ENCODE peak calls at places on chromosomes 6 and 20, in six cellular contexts. One of them, this sample, is unnamed. For H3K4me1, the result is how much of the 10 kb centered on the place peaks cover.

GRCh38 chr6:43933111-43933885 is 163.3 kb downstream of the VEGFA start:
- DNase-seq in A549: no peak
- DNase-seq in thoracic aorta: no peak
- DNase-seq in heart left ventricle: no peak
- DNase-seq in heart right ventricle: no peak
- DNase-seq in body of pancreas: peak
- DNase-seq in this sample: no peak

GRCh38 chr6:73752943-73753342 is 56.9 kb downstream of the CD109 start:
- DNase-seq in A549: no peak
- DNase-seq in thoracic aorta: no peak
- DNase-seq in heart left ventricle: no peak
- DNase-seq in heart right ventricle: no peak
- DNase-seq in body of pancreas: no peak
- DNase-seq in this sample: no peak

GRCh38 chr6:158518196-158519127 is 41.4 kb upstream of the TMEM181 start:
- DNase-seq in A549: peak
- DNase-seq in thoracic aorta: no peak
- DNase-seq in heart left ventricle: peak
- DNase-seq in heart right ventricle: peak
- DNase-seq in body of pancreas: peak
- DNase-seq in this sample: no peak

GRCh38 chr6:26196846-26197683 is 109.8 kb downstream of the HFE start:
- DNase-seq in A549: no peak
- DNase-seq in thoracic aorta: no peak
- DNase-seq in heart left ventricle: peak
- DNase-seq in heart right ventricle: peak
- DNase-seq in body of pancreas: peak
- DNase-seq in this sample: peak

GRCh38 chr6:30931959-30932645 is at the start of gene SFTA2:
- DNase-seq in A549: no peak
- DNase-seq in thoracic aorta: no peak
- DNase-seq in heart left ventricle: no peak
- DNase-seq in heart right ventricle: no peak
- DNase-seq in body of pancreas: no peak
- DNase-seq in this sample: no peak

GRCh38 chr20:38787870-38788269 is 17.6 kb upstream of the PPP1R16B start:
- DNase-seq in A549: no peak
- DNase-seq in thoracic aorta: no peak
- DNase-seq in heart left ventricle: no peak
- DNase-seq in heart right ventricle: no peak
- DNase-seq in body of pancreas: no peak
- DNase-seq in this sample: no peak

GRCh38 chr6:52376763-52377162 is 14.8 kb downstream of the PAQR8 start:
- DNase-seq in A549: no peak
- DNase-seq in thoracic aorta: no peak
- DNase-seq in heart left ventricle: no peak
- DNase-seq in heart right ventricle: no peak
- DNase-seq in body of pancreas: no peak
- DNase-seq in this sample: no peak

GRCh38 chr6:37653933-37654565 is 43.6 kb downstream of the MDGA1 start:
- DNase-seq in A549: peak
- DNase-seq in thoracic aorta: no peak
- DNase-seq in heart left ventricle: no peak
- DNase-seq in heart right ventricle: no peak
- DNase-seq in body of pancreas: peak
- DNase-seq in this sample: peak

GRCh38 chr6:2918936-2919335 is 15.8 kb upstream of the SERPINB9 start:
- DNase-seq in A549: no peak
- DNase-seq in thoracic aorta: no peak
- DNase-seq in heart left ventricle: no peak
- DNase-seq in heart right ventricle: no peak
- DNase-seq in body of pancreas: no peak
- DNase-seq in this sample: no peak

GRCh38 chr6:160462551-160463109 is 114.5 kb downstream of the SLC22A3 start:
- DNase-seq in A549: no peak
- DNase-seq in thoracic aorta: no peak
- DNase-seq in heart left ventricle: no peak
- DNase-seq in heart right ventricle: no peak
- DNase-seq in body of pancreas: no peak
- DNase-seq in this sample: no peak

GRCh38 chr6:154099211-154099610 is 60.2 kb downstream of the OPRM1 start:
- DNase-seq in A549: no peak
- DNase-seq in thoracic aorta: no peak
- DNase-seq in heart left ventricle: no peak
- DNase-seq in heart right ventricle: no peak
- DNase-seq in body of pancreas: no peak
- DNase-seq in this sample: no peak

GRCh38 chr6:111730835-111731234 is 125.2 kb upstream of the TRAF3IP2 start:
- DNase-seq in A549: no peak
- DNase-seq in thoracic aorta: no peak
- DNase-seq in heart left ventricle: peak
- DNase-seq in heart right ventricle: peak
- DNase-seq in body of pancreas: peak
- DNase-seq in this sample: no peak

GRCh38 chr6:111605100-111605748 is 454 bp downstream of the TRAF3IP2 start:
- DNase-seq in A549: peak
- DNase-seq in thoracic aorta: peak
- DNase-seq in heart left ventricle: peak
- DNase-seq in heart right ventricle: peak
- DNase-seq in body of pancreas: peak
- DNase-seq in this sample: peak

GRCh38 chr6:9025223-9025622 is 589.9 kb upstream of the SLC35B3 start:
- DNase-seq in A549: no peak
- DNase-seq in thoracic aorta: no peak
- DNase-seq in heart left ventricle: no peak
- DNase-seq in heart right ventricle: no peak
- DNase-seq in body of pancreas: no peak
- DNase-seq in this sample: no peak

GRCh38 chr6:25053875-25054371 is 118.2 kb upstream of the RIPOR2 start:
- DNase-seq in A549: no peak
- DNase-seq in thoracic aorta: no peak
- DNase-seq in heart left ventricle: no peak
- DNase-seq in heart right ventricle: no peak
- DNase-seq in body of pancreas: no peak
- DNase-seq in this sample: no peak

GRCh38 chr6:83908813-83909212 is 49.3 kb downstream of the CYB5R4 start:
- DNase-seq in A549: no peak
- DNase-seq in thoracic aorta: no peak
- DNase-seq in heart left ventricle: no peak
- DNase-seq in heart right ventricle: no peak
- DNase-seq in body of pancreas: no peak
- DNase-seq in this sample: no peak

GRCh38 chr6:29005183-29005885 is at the start of gene ZNF311:
- DNase-seq in A549: peak
- DNase-seq in thoracic aorta: no peak
- DNase-seq in heart left ventricle: peak
- DNase-seq in heart right ventricle: no peak
- DNase-seq in body of pancreas: peak
- DNase-seq in this sample: no peak

GRCh38 chr6:4732691-4733315 is 43.4 kb upstream of the CDYL start:
- DNase-seq in A549: peak
- DNase-seq in thoracic aorta: no peak
- DNase-seq in heart left ventricle: peak
- DNase-seq in heart right ventricle: peak
- DNase-seq in body of pancreas: peak
- DNase-seq in this sample: peak

GRCh38 chr20:44057698-44058675 is 129.0 kb downstream of the JPH2 start:
- DNase-seq in A549: no peak
- DNase-seq in thoracic aorta: no peak
- DNase-seq in heart left ventricle: no peak
- DNase-seq in heart right ventricle: no peak
- DNase-seq in body of pancreas: no peak
- DNase-seq in this sample: no peak

GRCh38 chr6:101776919-101777350 is 383.4 kb downstream of the GRIK2 start:
- DNase-seq in A549: no peak
- DNase-seq in thoracic aorta: no peak
- DNase-seq in heart left ventricle: peak
- DNase-seq in heart right ventricle: no peak
- DNase-seq in body of pancreas: no peak
- DNase-seq in this sample: no peak

GRCh38 chr6:157669747-157670216 is 153.3 kb upstream of the SNX9 start:
- DNase-seq in A549: peak
- DNase-seq in thoracic aorta: peak
- DNase-seq in heart left ventricle: peak
- DNase-seq in heart right ventricle: peak
- DNase-seq in body of pancreas: peak
- DNase-seq in this sample: peak

GRCh38 chr6:151534576-151534975 is 40.8 kb downstream of the CCDC170 start:
- DNase-seq in A549: no peak
- DNase-seq in thoracic aorta: no peak
- DNase-seq in heart left ventricle: no peak
- DNase-seq in heart right ventricle: no peak
- DNase-seq in body of pancreas: no peak
- DNase-seq in this sample: no peak

GRCh38 chr6:149508485-149508884 is 23.7 kb upstream of the ZC3H12D start:
- DNase-seq in A549: no peak
- DNase-seq in thoracic aorta: no peak
- DNase-seq in heart left ventricle: no peak
- DNase-seq in heart right ventricle: no peak
- DNase-seq in body of pancreas: no peak
- DNase-seq in this sample: no peak

GRCh38 chr20:53986037-53986436 is 84.4 kb downstream of the BCAS1 start:
- DNase-seq in A549: no peak
- DNase-seq in thoracic aorta: no peak
- DNase-seq in heart left ventricle: no peak
- DNase-seq in heart right ventricle: no peak
- DNase-seq in body of pancreas: no peak
- DNase-seq in this sample: no peak

GRCh38 chr6:56804996-56805395 is 149.9 kb upstream of the BEND6 start:
- DNase-seq in A549: peak
- DNase-seq in thoracic aorta: no peak
- DNase-seq in heart left ventricle: no peak
- DNase-seq in heart right ventricle: no peak
- DNase-seq in body of pancreas: no peak
- DNase-seq in this sample: no peak

GRCh38 chr6:99838607-99839006 is 155.4 kb downstream of the MCHR2 start:
- DNase-seq in A549: peak
- DNase-seq in thoracic aorta: no peak
- DNase-seq in heart left ventricle: no peak
- DNase-seq in heart right ventricle: no peak
- DNase-seq in body of pancreas: no peak
- DNase-seq in this sample: no peak

GRCh38 chr20:1509237-1509636 is 18.0 kb upstream of the SIRPB2 start:
- DNase-seq in A549: peak
- DNase-seq in thoracic aorta: no peak
- DNase-seq in heart left ventricle: no peak
- DNase-seq in heart right ventricle: no peak
- DNase-seq in body of pancreas: no peak
- DNase-seq in this sample: no peak

GRCh38 chr20:33276303-33277113 is 6.5 kb upstream of the BPIFB1 start:
- DNase-seq in A549: no peak
- DNase-seq in thoracic aorta: no peak
- DNase-seq in heart left ventricle: no peak
- DNase-seq in heart right ventricle: no peak
- DNase-seq in body of pancreas: no peak
- DNase-seq in this sample: no peak

GRCh38 chr6:129708496-129709216 is 1.3 kb downstream of the ARHGAP18 start:
- DNase-seq in A549: no peak
- DNase-seq in thoracic aorta: no peak
- DNase-seq in heart left ventricle: no peak
- DNase-seq in heart right ventricle: no peak
- DNase-seq in body of pancreas: no peak
- DNase-seq in this sample: no peak
- H3K4me1 ChIP-seq in A549: under half
- H3K4me1 ChIP-seq in thoracic aorta: under half
- H3K4me1 ChIP-seq in heart left ventricle: under half
- H3K4me1 ChIP-seq in heart right ventricle: under half
- H3K4me1 ChIP-seq in body of pancreas: under half
- H3K4me1 ChIP-seq in this sample: under half

GRCh38 chr20:61487346-61488022 is 235.4 kb downstream of the CDH4 start:
- DNase-seq in A549: no peak
- DNase-seq in thoracic aorta: no peak
- DNase-seq in heart left ventricle: no peak
- DNase-seq in heart right ventricle: no peak
- DNase-seq in body of pancreas: no peak
- DNase-seq in this sample: no peak
- TF ChIP-seq CTCF in A549: no peak
- TF ChIP-seq CTCF in thoracic aorta: no peak
- TF ChIP-seq CTCF in heart left ventricle: no peak
- TF ChIP-seq CTCF in heart right ventricle: no peak
- TF ChIP-seq CTCF in body of pancreas: no peak
- TF ChIP-seq CTCF in this sample: no peak

DNA sequence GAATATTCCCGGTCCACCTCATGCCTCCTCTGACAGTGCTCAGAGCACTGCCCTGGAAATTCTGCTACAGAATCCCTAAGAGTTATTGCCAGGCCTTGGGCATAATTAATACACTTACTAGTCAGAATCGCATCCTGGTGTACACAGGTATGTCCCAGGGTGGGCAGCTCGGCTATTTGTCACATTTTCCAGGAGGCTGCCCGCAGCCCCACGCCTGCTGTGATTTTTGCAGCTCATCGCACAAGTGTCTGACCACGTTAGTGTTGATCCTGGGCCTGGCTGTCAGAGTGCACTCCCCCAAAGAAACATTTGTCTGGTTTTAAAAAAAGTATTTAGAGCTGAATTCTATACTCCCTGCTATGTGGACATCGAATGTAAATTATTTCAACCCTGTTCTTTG is 105.4 kb downstream of the CD83 start:
- DNase-seq in A549: no peak
- DNase-seq in thoracic aorta: no peak
- DNase-seq in heart left ventricle: no peak
- DNase-seq in heart right ventricle: no peak
- DNase-seq in body of pancreas: no peak
- DNase-seq in this sample: no peak
- H3K4me1 ChIP-seq in A549: under half
- H3K4me1 ChIP-seq in thoracic aorta: under half
- H3K4me1 ChIP-seq in heart left ventricle: under half
- H3K4me1 ChIP-seq in heart right ventricle: under half
- H3K4me1 ChIP-seq in body of pancreas: under half
- H3K4me1 ChIP-seq in this sample: under half

DNA sequence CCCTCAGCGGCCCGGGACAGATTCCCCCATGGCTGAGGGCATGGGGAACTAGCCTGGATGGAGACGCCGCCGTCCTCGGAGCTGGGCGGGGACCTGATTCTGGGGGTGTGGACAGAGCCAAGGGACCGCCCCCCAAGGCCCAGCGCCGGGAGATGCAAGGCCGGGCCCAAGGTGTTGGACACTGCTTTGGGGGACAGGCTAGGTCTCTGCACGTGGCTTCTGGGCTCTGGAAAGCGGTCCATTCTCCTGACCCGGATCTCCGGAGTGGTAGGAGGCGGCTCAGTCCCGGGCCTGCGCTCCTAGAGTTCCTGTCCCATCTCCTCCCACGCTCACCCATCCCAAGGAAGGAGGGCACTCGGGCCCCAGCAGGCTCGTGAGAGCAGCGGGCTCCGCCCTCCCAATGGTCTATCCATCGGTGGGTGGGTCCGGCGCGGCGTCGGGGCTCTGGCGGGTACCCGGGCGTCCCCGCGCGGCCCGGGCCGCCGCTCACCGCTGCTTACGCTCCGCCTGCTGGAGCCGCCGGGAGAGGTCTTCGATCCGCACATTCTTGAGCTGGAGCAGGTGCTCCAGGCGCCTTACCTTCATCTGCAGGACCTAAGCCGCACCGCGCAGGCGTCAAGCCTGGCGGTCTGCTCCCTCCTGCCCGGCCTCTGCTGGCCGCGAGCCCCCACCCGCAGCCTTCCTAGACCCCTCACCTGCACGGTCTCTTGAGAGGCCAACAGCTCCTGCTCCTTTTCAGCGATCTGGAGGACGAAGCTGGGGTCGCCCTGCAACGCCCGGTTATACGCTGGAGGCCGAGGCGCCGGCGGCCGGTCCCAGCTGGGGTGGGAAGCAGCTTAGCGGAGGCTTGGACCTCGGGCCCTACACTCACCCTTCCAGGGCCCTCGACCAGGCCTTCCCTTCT is 3.3 kb downstream of the SPEF1 start:
- DNase-seq in A549: peak
- DNase-seq in thoracic aorta: no peak
- DNase-seq in heart left ventricle: peak
- DNase-seq in heart right ventricle: peak
- DNase-seq in body of pancreas: peak
- DNase-seq in this sample: peak
- TF ChIP-seq CTCF in A549: no peak
- TF ChIP-seq CTCF in thoracic aorta: no peak
- TF ChIP-seq CTCF in heart left ventricle: no peak
- TF ChIP-seq CTCF in heart right ventricle: peak
- TF ChIP-seq CTCF in body of pancreas: no peak
- TF ChIP-seq CTCF in this sample: no peak

This sample was measured in mucosa of descending colon.